ENCODE peak calls at places on chromosome 19, in ten cellular contexts. L is kidney glomerular epithelial cell; T is NCI-H1092; W is Caki2; V is cardiac muscle cell; A is stimulated activated CD8-positive, alpha-beta memory T cell treated with anti-CD3 and anti-CD28 coated beads, Interleukin-2, amount 100 ng/mL, for 1 hour; R is T-cell; G is psoas muscle; I is stimulated activated CD4-positive, alpha-beta T cell treated with anti-CD3 and anti-CD28 coated beads, Interleukin-12 subunit alpha, Interleukin-12 subunit beta, amount 100 ng/mL, for 4 hours; B is neural crest cell. H is an unnamed sample.

GRCh38 chr19:9435279-9436268 is at the start of gene ZNF266:
- DNase-seq in L (peak), W (peak), R (peak), T (peak), G (peak), B (peak), A (peak), V (peak), I (peak), H (peak)

GRCh38 chr19:15196683-15197005 is 4.2 kb downstream of the NOTCH3 start:
- DNase-seq in R (no peak), I (no peak), L (no peak), V (no peak), G (no peak), B (no peak), W (no peak), T (no peak), A (no peak), H (no peak)

GRCh38 chr19:51697169-51697776 is 4.1 kb downstream of the SPACA6 start:
- DNase-seq in V (no peak), W (no peak), L (no peak), A (no peak), T (no peak), B (no peak), I (no peak), G (no peak), R (no peak), H (no peak)

GRCh38 chr19:33712268-33712667 is 84.4 kb upstream of the KCTD15 start:
- DNase-seq in T (no peak), V (no peak), R (no peak), I (no peak), A (no peak), B (no peak), L (no peak), W (no peak), G (no peak), H (no peak)

GRCh38 chr19:17289489-17289888 is 7.8 kb downstream of the ANKLE1 start:
- DNase-seq in B (peak), W (no peak), R (no peak), T (no peak), L (peak), I (no peak), A (no peak), V (peak), G (peak), H (peak)

GRCh38 chr19:35790981-35791813 is 15.8 kb downstream of the ARHGAP33 start:
- DNase-seq in I (no peak), A (no peak), L (no peak), T (peak), B (no peak), R (no peak), V (no peak), W (no peak), G (no peak), H (no peak)

GRCh38 chr19:55275851-55276719 is 3.8 kb downstream of the HSPBP1 start:
- DNase-seq in B (no peak), A (no peak), W (no peak), G (no peak), L (no peak), V (no peak), T (no peak), R (no peak), I (no peak), H (no peak)

GRCh38 chr19:18637644-18638630 is 1.1 kb downstream of the KLHL26 start:
- DNase-seq in T (no peak), W (peak), A (no peak), R (no peak), L (no peak), G (no peak), I (no peak), B (no peak), V (no peak), H (no peak)

GRCh38 chr19:33673258-33673875 is 51.6 kb downstream of the CHST8 start:
- DNase-seq in V (no peak), I (no peak), W (no peak), G (no peak), L (no peak), B (no peak), T (no peak), R (no peak), A (no peak), H (no peak)

GRCh38 chr19:47483200-47483599 is 819 bp downstream of the KPTN start:
- DNase-seq in G (peak), R (no peak), L (no peak), A (no peak), V (no peak), T (no peak), I (no peak), B (no peak), W (no peak), H (no peak)

GRCh38 chr19:5789201-5789795 is 1.7 kb downstream of the DUS3L start:
- DNase-seq in I (no peak), L (no peak), R (no peak), T (no peak), V (no peak), G (no peak), W (no peak), A (no peak), B (no peak), H (peak)

GRCh38 chr19:49342291-49342721 is 7.1 kb downstream of the CD37 start:
- DNase-seq in W (no peak), I (no peak), V (no peak), B (no peak), T (no peak), R (no peak), G (no peak), A (no peak), L (no peak), H (no peak)

GRCh38 chr19:3129112-3129511 is 6.7 kb upstream of the GNA15 start:
- DNase-seq in A (no peak), V (peak), L (peak), G (no peak), I (no peak), B (no peak), T (no peak), W (peak), R (no peak), H (no peak)

GRCh38 chr19:14674764-14675163 is at the start of gene ADGRE3:
- DNase-seq in L (no peak), V (peak), B (no peak), T (no peak), W (no peak), R (no peak), A (no peak), I (no peak), G (no peak), H (no peak)

GRCh38 chr19:8449830-8450229 is 5.1 kb downstream of the HNRNPM start:
- DNase-seq in I (no peak), W (no peak), G (no peak), L (no peak), A (no peak), B (no peak), V (no peak), T (no peak), R (no peak), H (no peak)

GRCh38 chr19:39052243-39052746 is 19.9 kb upstream of the FBXO27 start:
- DNase-seq in W (peak), R (peak), A (peak), I (peak), V (peak), G (peak), T (no peak), L (peak), B (peak), H (peak)

GRCh38 chr19:18420931-18421330 is 1.7 kb downstream of the SSBP4 start:
- DNase-seq in G (no peak), R (no peak), A (no peak), L (no peak), T (no peak), B (no peak), I (no peak), W (no peak), V (no peak), H (no peak)

GRCh38 chr19:36140289-36141038 is 598 bp downstream of the CAPNS1 start:
- DNase-seq in L (peak), V (peak), A (no peak), B (peak), T (peak), R (peak), I (peak), G (no peak), W (peak), H (peak)

GRCh38 chr19:53810187-53810546 is 13.9 kb downstream of the NLRP12 start:
- DNase-seq in B (no peak), W (no peak), L (no peak), G (no peak), R (no peak), V (no peak), I (no peak), T (no peak), A (no peak), H (no peak)

GRCh38 chr19:49930483-49931011 is 1.2 kb upstream of the NUP62 start:
- DNase-seq in B (no peak), I (no peak), G (peak), T (no peak), A (no peak), V (peak), L (no peak), R (peak), W (no peak), H (peak)

GRCh38 chr19:47020992-47021496 is 1.4 kb downstream of the NPAS1 start:
- DNase-seq in L (no peak), B (no peak), W (no peak), I (no peak), A (no peak), G (no peak), R (no peak), T (no peak), V (peak), H (peak)

GRCh38 chr19:11480081-11480926 is 542 bp downstream of the ELAVL3 start:
- DNase-seq in B (peak), V (no peak), G (no peak), A (no peak), R (no peak), T (peak), W (no peak), I (no peak), L (no peak), H (no peak)

GRCh38 chr19:38673030-38673429 is 25.6 kb downstream of the ACTN4 start:
- DNase-seq in R (no peak), W (no peak), A (no peak), B (no peak), V (no peak), L (no peak), G (peak), T (no peak), I (no peak), H (no peak)

GRCh38 chr19:47124937-47125668 is 5.5 kb upstream of the SAE1 start:
- DNase-seq in A (no peak), B (peak), R (no peak), W (peak), I (no peak), G (no peak), V (peak), T (peak), L (peak), H (no peak)